ENCODE peak calls at places on chromosomes 16 and 17, in seven cellular contexts. L is uterus, Q is A549, K is body of pancreas, W is fibroblast of lung, Z is Caco-2, V is upper lobe of right lung. G is an unnamed sample.

GRCh38 chr16:13231365-13231764 is 330.0 kb downstream of the SHISA9 start:
- DNase-seq in K (no peak), Z (no peak), Q (no peak), L (no peak), W (no peak), V (no peak), G (no peak)

GRCh38 chr17:72760368-72760767 is 332.1 kb downstream of the SLC39A11 start:
- DNase-seq in V (no peak), K (no peak), L (no peak), Q (no peak), Z (no peak), W (no peak), G (no peak)

GRCh38 chr17:61568219-61569072 is 22.6 kb downstream of the NACA2 start:
- DNase-seq in V (no peak), Z (peak), K (no peak), L (no peak), Q (peak), W (no peak), G (no peak)

GRCh38 chr16:1650131-1650530 is 27.9 kb upstream of the JPT2 start:
- DNase-seq in Q (no peak), Z (no peak), W (no peak), K (no peak), L (no peak), V (no peak), G (no peak)

GRCh38 chr17:2011421-2012371 is 13.4 kb downstream of the RTN4RL1 start:
- DNase-seq in K (peak), W (peak), V (peak), Z (no peak), L (no peak), Q (no peak), G (no peak)

GRCh38 chr16:77961811-77962210 is 60.5 kb upstream of the CLEC3A start:
- DNase-seq in K (no peak), Q (no peak), Z (no peak), V (no peak), L (no peak), W (no peak), G (no peak)

GRCh38 chr16:72291531-72291981 is 119.6 kb upstream of the PMFBP1 start:
- DNase-seq in K (no peak), Q (peak), L (no peak), V (no peak), W (peak), Z (no peak), G (peak)

GRCh38 chr16:74107795-74108610 is 188.6 kb upstream of the PSMD7 start:
- DNase-seq in L (no peak), K (peak), Z (peak), Q (peak), W (peak), V (no peak), G (no peak)

GRCh38 chr17:21164226-21165019 is 37.7 kb downstream of the DHRS7B start:
- DNase-seq in V (no peak), L (no peak), Q (no peak), Z (no peak), W (no peak), K (no peak), G (no peak)

GRCh38 chr16:56277040-56277439 is 85.8 kb downstream of the GNAO1 start:
- DNase-seq in W (no peak), L (no peak), K (no peak), Z (peak), Q (peak), V (peak), G (no peak)

GRCh38 chr17:75064867-75065561 is 18.0 kb downstream of the KCTD2 start:
- DNase-seq in W (no peak), Q (no peak), Z (no peak), K (no peak), V (no peak), L (no peak), G (no peak)

GRCh38 chr17:59844884-59845594 is 47.7 kb downstream of the TUBD1 start:
- DNase-seq in L (no peak), K (no peak), W (peak), Q (no peak), V (no peak), Z (peak), G (no peak)

GRCh38 chr16:84138824-84139627 is 6.0 kb downstream of the HSDL1 start:
- DNase-seq in L (no peak), W (peak), V (no peak), K (no peak), Z (no peak), Q (no peak), G (no peak)

GRCh38 chr17:20009052-20009301 is 182 bp upstream of the SPECC1 start:
- DNase-seq in Q (peak), L (no peak), W (no peak), Z (no peak), K (no peak), V (peak), G (no peak)

GRCh38 chr17:29461807-29462206 is 71.6 kb downstream of the TAOK1 start:
- DNase-seq in K (no peak), V (no peak), Z (no peak), L (no peak), Q (no peak), W (no peak), G (peak)

GRCh38 chr17:82677353-82677925 is 21.1 kb downstream of the RAB40B start:
- DNase-seq in Q (no peak), L (no peak), W (no peak), V (no peak), K (no peak), Z (no peak), G (no peak)

GRCh38 chr17:3988297-3989120 is 24.3 kb upstream of the ATP2A3 start:
- DNase-seq in Q (no peak), L (no peak), K (no peak), V (peak), W (peak), Z (no peak), G (no peak)

GRCh38 chr16:28218109-28218508 is 6.3 kb upstream of the XPO6 start:
- DNase-seq in L (no peak), Q (no peak), K (peak), W (peak), Z (peak), V (no peak), G (no peak)

GRCh38 chr17:45246861-45247428 is 14.9 kb downstream of the SPATA32 start:
- DNase-seq in K (no peak), V (peak), W (peak), L (no peak), Q (peak), Z (peak), G (no peak)

GRCh38 chr17:71438631-71439146 is 682.1 kb upstream of the SOX9 start:
- DNase-seq in L (no peak), W (peak), Q (peak), K (peak), Z (peak), V (no peak), G (peak)

GRCh38 chr16:72427001-72427785 is 255.2 kb upstream of the PMFBP1 start:
- DNase-seq in V (no peak), Z (no peak), Q (no peak), W (no peak), K (no peak), L (no peak), G (no peak)

GRCh38 chr17:44408786-44409185 is 19.3 kb upstream of the ITGA2B start:
- DNase-seq in V (no peak), L (no peak), Z (no peak), Q (no peak), K (no peak), W (no peak), G (no peak)

GRCh38 chr17:41149652-41149985 is at the start of gene KRTAP4-5:
- DNase-seq in W (no peak), Q (no peak), Z (no peak), V (no peak), L (no peak), K (no peak), G (no peak)

GRCh38 chr17:4944554-4945175 is 3.7 kb downstream of the PFN1 start:
- DNase-seq in Q (no peak), K (no peak), Z (no peak), V (no peak), L (no peak), W (no peak), G (no peak)

GRCh38 chr16:88655733-88656281 is 5.0 kb upstream of the CYBA start:
- DNase-seq in K (no peak), V (no peak), W (no peak), L (no peak), Q (no peak), Z (no peak), G (no peak)

GRCh38 chr16:54503011-54503410 is 216.4 kb upstream of the IRX3 start:
- DNase-seq in L (no peak), Z (no peak), K (no peak), W (peak), V (no peak), Q (no peak), G (no peak)

GRCh38 chr17:75323043-75323591 is 33.9 kb upstream of the SLC25A19 start:
- DNase-seq in Q (peak), Z (peak), W (peak), K (peak), V (peak), L (peak), G (peak)

GRCh38 chr16:10039220-10040096 is 142.8 kb downstream of the GRIN2A start:
- DNase-seq in K (peak), W (no peak), L (no peak), V (no peak), Q (peak), Z (peak), G (no peak)

GRCh38 chr17:40901981-40902862 is 17.2 kb upstream of the KRT20 start:
- DNase-seq in Q (peak), K (no peak), W (peak), L (no peak), V (no peak), Z (peak), G (no peak)

GRCh38 chr16:1793578-1794220 is at the start of gene IGFALS:
- DNase-seq in K (peak), Q (no peak), L (no peak), V (peak), W (no peak), Z (no peak), G (no peak)

GRCh38 chr17:9725575-9725974 is 65.8 kb downstream of the DHRS7C start:
- DNase-seq in Q (no peak), Z (no peak), V (no peak), L (no peak), W (no peak), K (no peak), G (no peak)

GRCh38 chr17:58121925-58122324 is 26.3 kb upstream of the OR4D1 start:
- DNase-seq in Z (peak), L (no peak), K (no peak), Q (peak), W (peak), V (no peak), G (no peak)

GRCh38 chr16:15760129-15760528 is 96.7 kb downstream of the MYH11 start:
- DNase-seq in V (no peak), L (no peak), Z (no peak), K (no peak), W (no peak), Q (no peak), G (no peak)

GRCh38 chr17:44672479-44673093 is 16.3 kb downstream of the MEIOC start:
- DNase-seq in V (no peak), Q (peak), K (no peak), L (no peak), Z (no peak), W (peak), G (no peak)

GRCh38 chr17:15092762-15093161 is 172.4 kb downstream of the PMP22 start:
- DNase-seq in Z (no peak), W (peak), L (no peak), V (no peak), Q (no peak), K (no peak), G (no peak)

GRCh38 chr17:15092261-15092660 is 172.9 kb downstream of the PMP22 start:
- DNase-seq in Q (no peak), W (no peak), L (no peak), K (no peak), V (no peak), Z (no peak), G (no peak)

GRCh38 chr17:15087946-15088345 is 177.2 kb downstream of the PMP22 start:
- DNase-seq in L (no peak), Q (no peak), Z (no peak), V (no peak), W (no peak), K (no peak), G (no peak)

GRCh38 chr17:15090533-15090932 is 174.6 kb downstream of the PMP22 start:
- DNase-seq in V (no peak), Z (no peak), K (no peak), Q (no peak), W (no peak), L (no peak), G (no peak)

DNA sequence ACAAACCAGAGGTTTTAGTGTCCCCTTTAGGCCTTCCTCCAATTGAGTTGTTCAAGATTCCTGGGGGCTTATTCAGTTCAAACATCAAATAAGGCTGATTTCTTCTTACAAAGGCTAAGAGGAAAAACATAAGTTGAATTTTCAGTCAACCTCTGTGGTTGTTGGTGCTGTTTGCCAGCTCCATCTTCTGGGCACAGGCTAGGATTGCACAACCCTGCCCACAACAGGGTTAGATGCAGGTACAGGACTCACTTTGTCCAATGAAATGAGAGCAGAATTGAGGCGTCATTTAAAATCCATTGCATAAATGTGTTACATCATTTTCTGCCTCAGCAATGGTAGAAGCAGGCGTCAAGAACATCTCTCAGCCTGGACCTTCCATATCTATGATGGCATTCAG is 173.3 kb downstream of the PMP22 start:
- DNase-seq in Z (no peak), K (no peak), W (peak), Q (no peak), V (no peak), L (no peak), G (no peak)
- TF ChIP-seq CTCF in Z (no peak), K (no peak), W (peak), Q (peak), V (peak), L (no peak), G (peak)

GRCh38 chr17:38864636-38865398 is 5.0 kb upstream of the LASP1 start:
- DNase-seq in Q (no peak), W (peak), K (no peak), V (no peak), L (no peak), Z (no peak), G (no peak)

GRCh38 chr17:38868095-38868967 is 1.5 kb upstream of the LASP1 start:
- DNase-seq in V (no peak), Z (peak), Q (peak), K (peak), L (peak), W (peak), G (no peak)

GRCh38 chr17:38868968-38869646 is 751 bp upstream of the LASP1 start:
- DNase-seq in K (peak), V (peak), Q (peak), L (peak), Z (peak), W (peak), G (peak)

GRCh38 chr17:38869647-38870258 is at the start of gene LASP1:
- DNase-seq in V (peak), L (peak), K (peak), Z (peak), W (peak), Q (peak), G (peak)

DNA sequence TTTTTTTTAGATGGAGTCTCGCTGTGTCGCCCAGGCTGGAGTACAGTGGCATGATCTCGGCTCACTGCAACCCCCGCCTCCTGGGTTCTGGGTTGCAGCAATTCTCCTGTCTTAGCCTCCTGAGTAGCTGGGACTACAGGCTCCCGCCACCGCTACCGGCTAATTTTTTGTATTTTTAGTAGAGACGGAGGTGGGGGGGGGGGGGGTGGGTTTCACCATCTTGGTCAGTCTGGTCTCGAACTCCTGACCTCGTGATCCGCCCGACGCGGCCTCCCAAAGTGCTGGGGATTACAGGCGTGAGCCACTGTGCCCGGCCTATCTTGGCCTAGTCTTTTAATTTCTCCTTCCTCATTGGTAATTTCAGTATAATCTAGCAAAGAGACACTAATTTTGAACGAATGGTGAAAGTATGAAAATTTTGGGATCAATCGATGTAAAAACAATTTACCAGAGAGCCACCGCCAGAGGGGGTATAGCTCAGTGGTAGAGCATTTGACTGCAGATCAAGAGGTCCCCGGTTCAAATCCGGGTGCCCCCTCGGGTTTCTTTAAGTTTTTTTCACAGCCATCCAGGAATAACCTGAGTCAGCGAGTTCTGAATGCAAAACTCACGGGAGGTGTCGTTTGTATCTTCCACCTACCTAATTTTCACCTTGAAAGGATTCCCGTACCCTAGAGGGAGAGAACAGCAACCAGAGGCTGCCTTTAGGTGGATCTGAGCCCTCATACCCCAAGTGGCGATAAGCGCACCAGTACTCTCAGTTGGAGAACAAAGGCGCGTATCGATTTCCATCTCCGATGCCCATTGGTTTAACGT is 2.5 kb upstream of the LASP1 start:
- DNase-seq in L (peak), Q (peak), V (no peak), K (peak), Z (peak), W (peak), G (no peak)
- TF ChIP-seq CTCF in L (peak), Q (peak), V (peak), K (peak), Z (peak), W (peak), G (peak)

GRCh38 chr17:79993390-79994221 is 42.1 kb downstream of the TBC1D16 start:
- DNase-seq in W (peak), Z (peak), L (peak), V (peak), K (peak), Q (peak), G (peak)
- TF ChIP-seq CTCF in W (no peak), Z (no peak), L (no peak), V (no peak), K (no peak), Q (no peak), G (no peak)

GRCh38 chr17:49582789-49583188 is 7.1 kb downstream of the NXPH3 start:
- DNase-seq in Z (no peak), W (no peak), V (no peak), L (no peak), K (no peak), Q (no peak), G (no peak)

GRCh38 chr17:49587366-49588073 is 11.8 kb downstream of the NXPH3 start:
- DNase-seq in Z (no peak), K (no peak), L (no peak), V (no peak), W (no peak), Q (no peak), G (no peak)

GRCh38 chr17:49583889-49584288 is 8.2 kb downstream of the NXPH3 start:
- DNase-seq in K (no peak), Q (no peak), W (no peak), V (no peak), Z (no peak), L (no peak), G (no peak)

GRCh38 chr17:49583226-49583625 is 7.6 kb downstream of the NXPH3 start:
- DNase-seq in Z (no peak), K (no peak), Q (no peak), V (no peak), W (no peak), L (no peak), G (no peak)

DNA sequence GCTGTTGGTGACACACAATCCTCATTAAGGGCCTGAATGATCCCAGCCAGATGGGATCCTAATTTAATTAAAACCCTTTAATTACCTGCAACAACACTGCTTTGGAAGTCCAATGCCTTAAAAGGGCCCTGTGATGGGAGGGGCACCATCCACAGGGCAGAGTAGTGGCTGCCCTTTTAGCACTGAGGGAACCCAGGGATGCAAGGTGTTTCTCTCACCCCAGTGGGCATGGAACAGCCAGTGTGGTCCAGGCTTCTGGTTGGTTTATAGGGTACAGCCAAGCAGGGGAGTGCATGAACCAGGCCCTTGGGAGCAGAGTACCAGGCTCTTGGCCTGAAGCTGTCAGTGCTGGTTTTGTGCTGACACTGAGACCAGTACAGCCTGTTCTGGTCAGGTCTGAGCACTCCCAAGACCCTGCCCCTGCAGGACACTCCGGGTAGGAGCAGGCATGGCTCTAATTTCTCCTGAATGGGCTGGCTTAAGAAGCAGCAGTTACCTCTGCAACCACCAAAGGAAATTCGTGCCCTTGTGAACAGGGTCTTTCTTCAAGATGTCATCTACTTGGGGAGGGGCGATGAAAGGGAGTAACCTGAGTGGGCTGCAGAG is 9.9 kb downstream of the NXPH3 start:
- DNase-seq in L (no peak), Z (peak), K (no peak), W (no peak), V (no peak), Q (peak), G (no peak)
- TF ChIP-seq CTCF in L (no peak), Z (peak), K (no peak), W (peak), V (no peak), Q (no peak), G (no peak)

GRCh38 chr17:7586673-7587419 is 3.0 kb downstream of the SOX15 start:
- DNase-seq in K (no peak), Z (peak), Q (peak), W (no peak), L (no peak), V (no peak), G (no peak)
- TF ChIP-seq CTCF in K (peak), Z (no peak), Q (peak), W (peak), L (no peak), V (no peak), G (no peak)

GRCh38 chr17:27748360-27748825 is 51.9 kb downstream of the NOS2 start:
- DNase-seq in Q (no peak), L (no peak), V (no peak), K (no peak), W (no peak), Z (no peak), G (no peak)
- TF ChIP-seq CTCF in Q (no peak), L (no peak), V (no peak), K (no peak), W (no peak), Z (no peak), G (no peak)

G was measured in AG09319.